ENCODE peak calls at places on chromosomes 11 and 22, in ten cellular contexts. D is fibroblast of pulmonary artery; Q is transverse colon; N is stimulated activated CD4-positive, alpha-beta T cell treated with anti-CD3 and anti-CD28 coated beads, Interleukin-2, amount 100 ng/mL, for 24 hours; G is naive thymus-derived CD4-positive, alpha-beta T cell; T is stimulated activated naive CD4-positive, alpha-beta T cell treated with Interleukin-2 at 50 U/mL for 16 hours; I is HuH-7.5; O is activated T-cell treated with anti-CD3 and anti-CD28 coated beads, Interleukin-2, amount 50 U/mL, for 48 hours; F is NCI-H446 treated with DMSO at 0.1 percent for 48 hours; L is omental fat pad. X is an unnamed sample.

GRCh38 chr11:10727259-10727851 is 23.7 kb upstream of the CTR9 start:
- DNase-seq in O (no peak), T (no peak), N (no peak), G (no peak), Q (no peak), L (no peak), F (no peak), D (no peak), I (no peak), X (no peak)

GRCh38 chr11:60859616-60860250 is 4.0 kb upstream of the PTGDR2 start:
- DNase-seq in I (no peak), L (no peak), N (no peak), D (no peak), F (no peak), T (no peak), Q (no peak), G (no peak), O (no peak), X (no peak)

GRCh38 chr11:22341582-22341919 is 3.4 kb downstream of the SLC17A6 start:
- DNase-seq in O (no peak), Q (no peak), D (no peak), N (no peak), F (no peak), T (no peak), I (no peak), G (no peak), L (no peak), X (no peak)

GRCh38 chr11:22787565-22788162 is 41.9 kb downstream of the SVIP start:
- DNase-seq in O (peak), N (peak), T (no peak), I (peak), F (peak), G (no peak), L (no peak), Q (peak), D (peak), X (no peak)

GRCh38 chr11:65141896-65142494 is 7.7 kb upstream of the SYVN1 start:
- DNase-seq in I (no peak), D (no peak), L (no peak), G (no peak), Q (no peak), O (no peak), N (no peak), F (no peak), T (no peak), X (no peak)

GRCh38 chr11:36684840-36685800 is 87.1 kb upstream of the RAG2 start:
- DNase-seq in N (no peak), O (peak), T (peak), G (no peak), D (no peak), Q (no peak), F (no peak), L (no peak), I (no peak), X (no peak)

GRCh38 chr11:69380451-69380901 is 86.5 kb downstream of the MYEOV start:
- DNase-seq in D (no peak), I (no peak), N (no peak), F (no peak), Q (peak), G (no peak), T (no peak), O (no peak), L (no peak), X (no peak)

GRCh38 chr11:1006762-1007161 is 29.8 kb downstream of the MUC6 start:
- DNase-seq in T (no peak), Q (no peak), L (no peak), D (no peak), O (no peak), G (no peak), I (no peak), N (no peak), F (no peak), X (no peak)

GRCh38 chr11:17641792-17642350 is 77.5 kb upstream of the MYOD1 start:
- DNase-seq in I (no peak), Q (no peak), L (no peak), D (no peak), T (no peak), O (no peak), G (no peak), N (no peak), F (no peak), X (no peak)

GRCh38 chr11:40867991-40868685 is 591.3 kb downstream of the LRRC4C start:
- DNase-seq in N (no peak), L (no peak), I (no peak), D (no peak), T (no peak), O (no peak), G (no peak), Q (no peak), F (no peak), X (no peak)

GRCh38 chr22:26903030-26903856 is 245.9 kb downstream of the MIAT start:
- DNase-seq in L (no peak), I (no peak), Q (peak), O (peak), D (no peak), G (no peak), T (no peak), N (no peak), F (no peak), X (no peak)